ENCODE peak calls at places on chromosomes 5 and 9, in seven cellular contexts. One of them, this sample, is unnamed.

GRCh38 chr9:137087409-137087925 is 682 bp downstream of the MAN1B1 start:
- DNase-seq in stimulated activated effector memory CD8-positive, alpha-beta T cell treated with anti-CD3 and anti-CD28 coated beads, Interleukin-12 subunit alpha, Interleukin-12 subunit beta, amount 100 ng/mL, for 72 hours: no peak
- DNase-seq in activated CD8-positive, alpha-beta T cell treated with anti-CD3 and anti-CD28 coated beads, Interleukin-2, amount 10 ng/mL, durations not matched to agents 7 days and 5 days: peak; percentile 56
- DNase-seq in activated T-cell treated with anti-CD3 and anti-CD28 coated beads for 1 hour: no peak
- DNase-seq in ovary: no peak
- DNase-seq in A549: no peak
- DNase-seq in left colon: no peak
- DNase-seq in this sample: no peak

GRCh38 chr5:102312586-102312985 is 16.5 kb upstream of the SLCO4C1 start:
- DNase-seq in A549: no peak
- DNase-seq in ovary: no peak
- DNase-seq in stimulated activated effector memory CD8-positive, alpha-beta T cell treated with anti-CD3 and anti-CD28 coated beads, Interleukin-12 subunit alpha, Interleukin-12 subunit beta, amount 100 ng/mL, for 72 hours: no peak
- DNase-seq in left colon: no peak
- DNase-seq in activated T-cell treated with anti-CD3 and anti-CD28 coated beads for 1 hour: no peak
- DNase-seq in activated CD8-positive, alpha-beta T cell treated with anti-CD3 and anti-CD28 coated beads, Interleukin-2, amount 10 ng/mL, durations not matched to agents 7 days and 5 days: no peak
- DNase-seq in this sample: no peak

GRCh38 chr5:75736273-75736672 is 19.0 kb upstream of the POC5 start:
- DNase-seq in activated CD8-positive, alpha-beta T cell treated with anti-CD3 and anti-CD28 coated beads, Interleukin-2, amount 10 ng/mL, durations not matched to agents 7 days and 5 days: no peak
- DNase-seq in ovary: no peak
- DNase-seq in left colon: no peak
- DNase-seq in A549: no peak
- DNase-seq in stimulated activated effector memory CD8-positive, alpha-beta T cell treated with anti-CD3 and anti-CD28 coated beads, Interleukin-12 subunit alpha, Interleukin-12 subunit beta, amount 100 ng/mL, for 72 hours: no peak
- DNase-seq in activated T-cell treated with anti-CD3 and anti-CD28 coated beads for 1 hour: no peak
- DNase-seq in this sample: no peak

GRCh38 chr9:124108216-124108615 is 96.6 kb downstream of the LHX2 start:
- DNase-seq in activated T-cell treated with anti-CD3 and anti-CD28 coated beads for 1 hour: no peak
- DNase-seq in left colon: no peak
- DNase-seq in stimulated activated effector memory CD8-positive, alpha-beta T cell treated with anti-CD3 and anti-CD28 coated beads, Interleukin-12 subunit alpha, Interleukin-12 subunit beta, amount 100 ng/mL, for 72 hours: no peak
- DNase-seq in A549: no peak
- DNase-seq in activated CD8-positive, alpha-beta T cell treated with anti-CD3 and anti-CD28 coated beads, Interleukin-2, amount 10 ng/mL, durations not matched to agents 7 days and 5 days: no peak
- DNase-seq in ovary: no peak
- DNase-seq in this sample: no peak

GRCh38 chr9:35827486-35827885 is 1.0 kb downstream of the FAM221B start:
- DNase-seq in stimulated activated effector memory CD8-positive, alpha-beta T cell treated with anti-CD3 and anti-CD28 coated beads, Interleukin-12 subunit alpha, Interleukin-12 subunit beta, amount 100 ng/mL, for 72 hours: no peak
- DNase-seq in left colon: no peak
- DNase-seq in activated CD8-positive, alpha-beta T cell treated with anti-CD3 and anti-CD28 coated beads, Interleukin-2, amount 10 ng/mL, durations not matched to agents 7 days and 5 days: no peak
- DNase-seq in A549: no peak
- DNase-seq in activated T-cell treated with anti-CD3 and anti-CD28 coated beads for 1 hour: no peak
- DNase-seq in ovary: no peak
- DNase-seq in this sample: no peak

GRCh38 chr5:38846379-38846967 is 661 bp downstream of the OSMR start:
- DNase-seq in A549: peak; percentile 22
- DNase-seq in activated CD8-positive, alpha-beta T cell treated with anti-CD3 and anti-CD28 coated beads, Interleukin-2, amount 10 ng/mL, durations not matched to agents 7 days and 5 days: no peak
- DNase-seq in stimulated activated effector memory CD8-positive, alpha-beta T cell treated with anti-CD3 and anti-CD28 coated beads, Interleukin-12 subunit alpha, Interleukin-12 subunit beta, amount 100 ng/mL, for 72 hours: no peak
- DNase-seq in ovary: peak; percentile 31
- DNase-seq in activated T-cell treated with anti-CD3 and anti-CD28 coated beads for 1 hour: no peak
- DNase-seq in left colon: no peak
- DNase-seq in this sample: no peak

GRCh38 chr9:124810513-124811355 is 33.8 kb downstream of the OLFML2A start:
- DNase-seq in A549: peak; percentile 80
- DNase-seq in activated CD8-positive, alpha-beta T cell treated with anti-CD3 and anti-CD28 coated beads, Interleukin-2, amount 10 ng/mL, durations not matched to agents 7 days and 5 days: no peak
- DNase-seq in left colon: no peak
- DNase-seq in stimulated activated effector memory CD8-positive, alpha-beta T cell treated with anti-CD3 and anti-CD28 coated beads, Interleukin-12 subunit alpha, Interleukin-12 subunit beta, amount 100 ng/mL, for 72 hours: no peak
- DNase-seq in activated T-cell treated with anti-CD3 and anti-CD28 coated beads for 1 hour: no peak
- DNase-seq in ovary: no peak
- DNase-seq in this sample: no peak

GRCh38 chr5:171893290-171893890 is 107.8 kb downstream of the SMIM23 start:
- DNase-seq in ovary: no peak
- DNase-seq in A549: no peak
- DNase-seq in left colon: no peak
- DNase-seq in stimulated activated effector memory CD8-positive, alpha-beta T cell treated with anti-CD3 and anti-CD28 coated beads, Interleukin-12 subunit alpha, Interleukin-12 subunit beta, amount 100 ng/mL, for 72 hours: no peak
- DNase-seq in activated CD8-positive, alpha-beta T cell treated with anti-CD3 and anti-CD28 coated beads, Interleukin-2, amount 10 ng/mL, durations not matched to agents 7 days and 5 days: no peak
- DNase-seq in activated T-cell treated with anti-CD3 and anti-CD28 coated beads for 1 hour: no peak
- DNase-seq in this sample: no peak

GRCh38 chr5:80216753-80217596 is 38.9 kb downstream of the SERINC5 start:
- DNase-seq in activated T-cell treated with anti-CD3 and anti-CD28 coated beads for 1 hour: no peak
- DNase-seq in activated CD8-positive, alpha-beta T cell treated with anti-CD3 and anti-CD28 coated beads, Interleukin-2, amount 10 ng/mL, durations not matched to agents 7 days and 5 days: peak; percentile 50
- DNase-seq in left colon: peak; percentile 40
- DNase-seq in stimulated activated effector memory CD8-positive, alpha-beta T cell treated with anti-CD3 and anti-CD28 coated beads, Interleukin-12 subunit alpha, Interleukin-12 subunit beta, amount 100 ng/mL, for 72 hours: peak; percentile 64
- DNase-seq in ovary: no peak
- DNase-seq in A549: no peak
- DNase-seq in this sample: no peak

GRCh38 chr5:113330533-113331200 is 104.1 kb downstream of the TSSK1B start:
- DNase-seq in stimulated activated effector memory CD8-positive, alpha-beta T cell treated with anti-CD3 and anti-CD28 coated beads, Interleukin-12 subunit alpha, Interleukin-12 subunit beta, amount 100 ng/mL, for 72 hours: no peak
- DNase-seq in activated T-cell treated with anti-CD3 and anti-CD28 coated beads for 1 hour: no peak
- DNase-seq in left colon: no peak
- DNase-seq in activated CD8-positive, alpha-beta T cell treated with anti-CD3 and anti-CD28 coated beads, Interleukin-2, amount 10 ng/mL, durations not matched to agents 7 days and 5 days: peak; percentile 52
- DNase-seq in A549: peak; percentile 20
- DNase-seq in ovary: no peak
- DNase-seq in this sample: peak; percentile 57

GRCh38 chr9:112059145-112059979 is 115.7 kb downstream of the SUSD1 start:
- DNase-seq in activated CD8-positive, alpha-beta T cell treated with anti-CD3 and anti-CD28 coated beads, Interleukin-2, amount 10 ng/mL, durations not matched to agents 7 days and 5 days: no peak
- DNase-seq in left colon: peak; percentile 67
- DNase-seq in A549: peak; percentile 89
- DNase-seq in stimulated activated effector memory CD8-positive, alpha-beta T cell treated with anti-CD3 and anti-CD28 coated beads, Interleukin-12 subunit alpha, Interleukin-12 subunit beta, amount 100 ng/mL, for 72 hours: no peak
- DNase-seq in activated T-cell treated with anti-CD3 and anti-CD28 coated beads for 1 hour: no peak
- DNase-seq in ovary: no peak
- DNase-seq in this sample: no peak

GRCh38 chr5:88672644-88673493 is 210.1 kb downstream of the MEF2C start:
- DNase-seq in stimulated activated effector memory CD8-positive, alpha-beta T cell treated with anti-CD3 and anti-CD28 coated beads, Interleukin-12 subunit alpha, Interleukin-12 subunit beta, amount 100 ng/mL, for 72 hours: no peak
- DNase-seq in ovary: no peak
- DNase-seq in activated CD8-positive, alpha-beta T cell treated with anti-CD3 and anti-CD28 coated beads, Interleukin-2, amount 10 ng/mL, durations not matched to agents 7 days and 5 days: no peak
- DNase-seq in A549: no peak
- DNase-seq in activated T-cell treated with anti-CD3 and anti-CD28 coated beads for 1 hour: no peak
- DNase-seq in left colon: no peak
- DNase-seq in this sample: no peak

GRCh38 chr9:127393680-127394079 is 3.3 kb upstream of the SLC2A8 start:
- DNase-seq in ovary: no peak
- DNase-seq in left colon: no peak
- DNase-seq in A549: no peak
- DNase-seq in activated T-cell treated with anti-CD3 and anti-CD28 coated beads for 1 hour: no peak
- DNase-seq in activated CD8-positive, alpha-beta T cell treated with anti-CD3 and anti-CD28 coated beads, Interleukin-2, amount 10 ng/mL, durations not matched to agents 7 days and 5 days: no peak
- DNase-seq in stimulated activated effector memory CD8-positive, alpha-beta T cell treated with anti-CD3 and anti-CD28 coated beads, Interleukin-12 subunit alpha, Interleukin-12 subunit beta, amount 100 ng/mL, for 72 hours: no peak
- DNase-seq in this sample: no peak

GRCh38 chr5:3333836-3334235 is 261.8 kb upstream of the IRX1 start:
- DNase-seq in left colon: no peak
- DNase-seq in stimulated activated effector memory CD8-positive, alpha-beta T cell treated with anti-CD3 and anti-CD28 coated beads, Interleukin-12 subunit alpha, Interleukin-12 subunit beta, amount 100 ng/mL, for 72 hours: no peak
- DNase-seq in activated CD8-positive, alpha-beta T cell treated with anti-CD3 and anti-CD28 coated beads, Interleukin-2, amount 10 ng/mL, durations not matched to agents 7 days and 5 days: no peak
- DNase-seq in activated T-cell treated with anti-CD3 and anti-CD28 coated beads for 1 hour: no peak
- DNase-seq in ovary: no peak
- DNase-seq in A549: no peak
- DNase-seq in this sample: no peak

GRCh38 chr9:22041792-22042191 is 32.7 kb upstream of the CDKN2B start:
- DNase-seq in activated T-cell treated with anti-CD3 and anti-CD28 coated beads for 1 hour: no peak
- DNase-seq in ovary: no peak
- DNase-seq in A549: no peak
- DNase-seq in activated CD8-positive, alpha-beta T cell treated with anti-CD3 and anti-CD28 coated beads, Interleukin-2, amount 10 ng/mL, durations not matched to agents 7 days and 5 days: no peak
- DNase-seq in stimulated activated effector memory CD8-positive, alpha-beta T cell treated with anti-CD3 and anti-CD28 coated beads, Interleukin-12 subunit alpha, Interleukin-12 subunit beta, amount 100 ng/mL, for 72 hours: no peak
- DNase-seq in left colon: peak; percentile 82
- DNase-seq in this sample: no peak

GRCh38 chr5:66616495-66617222 is 20.5 kb downstream of the MAST4 start:
- DNase-seq in stimulated activated effector memory CD8-positive, alpha-beta T cell treated with anti-CD3 and anti-CD28 coated beads, Interleukin-12 subunit alpha, Interleukin-12 subunit beta, amount 100 ng/mL, for 72 hours: no peak
- DNase-seq in activated CD8-positive, alpha-beta T cell treated with anti-CD3 and anti-CD28 coated beads, Interleukin-2, amount 10 ng/mL, durations not matched to agents 7 days and 5 days: no peak
- DNase-seq in A549: no peak
- DNase-seq in left colon: no peak
- DNase-seq in activated T-cell treated with anti-CD3 and anti-CD28 coated beads for 1 hour: no peak
- DNase-seq in ovary: peak; percentile 45
- DNase-seq in this sample: no peak

GRCh38 chr9:104836767-104837166 is 72.8 kb downstream of the NIPSNAP3B start:
- DNase-seq in left colon: no peak
- DNase-seq in activated T-cell treated with anti-CD3 and anti-CD28 coated beads for 1 hour: no peak
- DNase-seq in ovary: no peak
- DNase-seq in activated CD8-positive, alpha-beta T cell treated with anti-CD3 and anti-CD28 coated beads, Interleukin-2, amount 10 ng/mL, durations not matched to agents 7 days and 5 days: no peak
- DNase-seq in A549: no peak
- DNase-seq in stimulated activated effector memory CD8-positive, alpha-beta T cell treated with anti-CD3 and anti-CD28 coated beads, Interleukin-12 subunit alpha, Interleukin-12 subunit beta, amount 100 ng/mL, for 72 hours: no peak
- DNase-seq in this sample: no peak

This sample was measured in HEK293T.